ENCODE peak calls at places on chromosomes 6 and 20, in ten cellular contexts. I, D, H, R, J, M, N, F, X and O are unnamed samples.
A peak's percentile ranks its signal among the peaks of the same experiment; 100 is the strongest.

GRCh38 chr20:46670228-46670584 is 18.9 kb upstream of the SLC13A3 start:
- DNase-seq in I (no peak), D (no peak), H (no peak), R (no peak), J (no peak), M (no peak), N (no peak), F (no peak), X (no peak), O (no peak)

GRCh38 chr6:140174509-140174908 is 800.1 kb upstream of the CITED2 start:
- DNase-seq in I (no peak), D (peak; percentile 52), H (peak; percentile 95), R (peak; percentile 98), J (no peak), M (no peak), N (peak; percentile 99), F (no peak), X (no peak), O (peak; percentile 19)

GRCh38 chr6:104601756-104602155 is 258.0 kb downstream of the HACE1 start:
- DNase-seq in I (no peak), D (no peak), H (no peak), R (no peak), J (no peak), M (no peak), N (no peak), F (no peak), X (no peak), O (no peak)

GRCh38 chr20:13486694-13487093 is 152.0 kb downstream of the TASP1 start:
- DNase-seq in I (no peak), D (no peak), H (no peak), R (no peak), J (no peak), M (no peak), N (no peak), F (no peak), X (no peak), O (no peak)

GRCh38 chr20:45341579-45341938 is 6.7 kb downstream of the SDC4 start:
- DNase-seq in I (no peak), D (no peak), H (no peak), R (no peak), J (no peak), M (no peak), N (no peak), F (no peak), X (no peak), O (no peak)

GRCh38 chr6:157227202-157228166 is 95.8 kb downstream of the TMEM242 start:
- DNase-seq in I (no peak), D (no peak), H (no peak), R (no peak), J (peak; percentile 81), M (no peak), N (no peak), F (no peak), X (no peak), O (peak; percentile 35)

GRCh38 chr20:1567392-1568165 is 10.1 kb upstream of the SIRPD start:
- DNase-seq in I (no peak), D (peak; percentile 83), H (peak; percentile 71), R (peak; percentile 89), J (peak; percentile 16), M (no peak), N (peak; percentile 87), F (no peak), X (no peak), O (no peak)

GRCh38 chr6:107563694-107564093 is 73.8 kb downstream of the SOBP start:
- DNase-seq in I (no peak), D (no peak), H (no peak), R (no peak), J (no peak), M (peak; percentile 20), N (no peak), F (no peak), X (no peak), O (no peak)

GRCh38 chr6:142856607-142856856 is 88.4 kb downstream of the HIVEP2 start:
- DNase-seq in I (no peak), D (no peak), H (no peak), R (no peak), J (no peak), M (no peak), N (no peak), F (no peak), X (no peak), O (no peak)

GRCh38 chr6:142854589-142855488 is 90.1 kb downstream of the HIVEP2 start:
- DNase-seq in I (no peak), D (no peak), H (no peak), R (no peak), J (no peak), M (no peak), N (no peak), F (no peak), X (no peak), O (no peak)

GRCh38 chr6:142855877-142856606 is 88.9 kb downstream of the HIVEP2 start:
- DNase-seq in I (no peak), D (no peak), H (no peak), R (no peak), J (no peak), M (no peak), N (no peak), F (no peak), X (peak; percentile 70), O (no peak)

GRCh38 chr6:142856857-142857608 is 87.9 kb downstream of the HIVEP2 start:
- DNase-seq in I (no peak), D (no peak), H (no peak), R (no peak), J (no peak), M (no peak), N (no peak), F (no peak), X (peak; percentile 78), O (no peak)

DNA sequence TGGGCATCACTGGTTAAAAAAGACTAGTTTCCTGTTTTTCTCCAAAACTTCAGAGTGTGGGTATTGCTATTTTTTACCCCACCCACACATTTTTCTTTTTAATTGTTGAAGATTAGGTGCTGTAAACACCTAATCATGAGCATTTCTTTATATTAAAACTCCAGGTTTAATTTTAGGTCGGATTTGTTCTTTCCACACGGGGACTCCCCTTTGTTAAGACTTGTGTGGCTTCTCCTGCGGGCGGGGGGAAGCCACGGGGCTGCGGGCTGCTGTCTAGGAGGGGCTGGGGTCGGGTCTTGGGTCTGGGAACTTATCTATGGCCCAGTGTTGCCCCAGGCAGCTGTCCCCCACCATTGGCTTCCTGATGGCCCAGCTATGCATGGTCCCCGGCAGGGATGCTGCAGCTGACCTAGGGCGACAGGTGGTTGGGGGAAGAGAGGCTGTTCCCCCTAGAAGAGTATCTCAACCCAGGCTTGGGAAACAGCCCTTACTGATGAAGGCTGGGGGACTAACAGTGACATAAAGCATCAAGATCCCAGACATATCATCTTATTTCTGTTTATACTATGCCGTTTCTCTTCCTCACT is 87.3 kb downstream of the HIVEP2 start:
- DNase-seq in I (no peak), D (no peak), H (no peak), R (no peak), J (peak; percentile 16), M (no peak), N (no peak), F (no peak), X (no peak), O (no peak)
- H3K4me3 ChIP-seq in I (no peak overlapping the region), D (no peak overlapping the region), H (no peak overlapping the region), R (no peak overlapping the region), J (no peak overlapping the region), M (no peak overlapping the region), N (no peak overlapping the region), F (no peak overlapping the region), X (peak overlapping the region; percentile 88), O (no peak overlapping the region)

DNA sequence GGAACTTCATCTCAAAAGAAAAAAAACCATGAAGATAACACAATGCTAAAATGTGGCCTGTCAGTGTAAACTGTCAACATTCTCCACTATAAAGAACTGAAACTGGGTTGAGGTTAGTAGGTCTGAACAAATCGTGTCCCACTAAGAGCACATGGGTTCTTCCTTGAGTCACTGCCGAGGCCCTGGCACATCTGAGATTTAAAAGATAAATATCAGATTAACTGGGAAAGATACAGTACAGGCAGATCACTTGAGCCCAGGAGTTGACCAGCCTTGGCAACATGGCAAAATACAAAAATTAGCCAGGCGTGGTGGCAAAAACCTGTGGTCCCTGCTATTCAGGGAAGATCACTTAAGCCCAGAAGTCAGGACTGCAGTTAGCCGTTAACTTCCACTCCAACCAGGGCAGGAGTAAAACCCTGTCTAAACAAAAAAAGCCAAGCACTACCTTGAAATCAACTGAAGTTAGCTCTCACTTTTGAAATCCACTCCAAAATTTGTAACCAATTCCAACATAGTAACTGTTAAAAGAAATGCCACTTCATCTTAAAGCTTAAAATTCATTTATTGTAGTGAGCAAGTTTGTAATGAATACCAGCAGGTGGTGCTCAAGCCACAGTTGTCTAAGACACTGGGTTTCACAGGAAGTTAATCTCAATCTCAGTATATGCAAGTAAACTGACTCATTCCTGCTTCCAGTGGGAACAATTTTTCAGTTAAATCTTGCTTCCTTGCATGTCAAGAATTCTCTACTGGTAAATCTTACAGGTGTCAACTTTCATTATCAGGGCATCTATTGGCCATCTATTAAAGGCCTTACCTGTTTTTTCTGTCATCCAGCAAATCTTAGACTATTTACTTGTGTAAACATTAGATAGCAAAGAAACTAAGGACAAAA is 5.4 kb downstream of the EEF1A1 start:
- DNase-seq in I (no peak), D (no peak), H (peak; percentile 80), R (peak; percentile 59), J (peak; percentile 37), M (no peak), N (peak; percentile 84), F (peak; percentile 54), X (peak; percentile 78), O (no peak)
- H3K4me3 ChIP-seq in I (peak overlapping the region; percentile 25), D (no peak overlapping the region), H (peak overlapping the region; percentile 81), R (no peak overlapping the region), J (no peak overlapping the region), M (no peak overlapping the region), N (no peak overlapping the region), F (no peak overlapping the region), X (peak overlapping the region; percentile 40), O (no peak overlapping the region)

DNA sequence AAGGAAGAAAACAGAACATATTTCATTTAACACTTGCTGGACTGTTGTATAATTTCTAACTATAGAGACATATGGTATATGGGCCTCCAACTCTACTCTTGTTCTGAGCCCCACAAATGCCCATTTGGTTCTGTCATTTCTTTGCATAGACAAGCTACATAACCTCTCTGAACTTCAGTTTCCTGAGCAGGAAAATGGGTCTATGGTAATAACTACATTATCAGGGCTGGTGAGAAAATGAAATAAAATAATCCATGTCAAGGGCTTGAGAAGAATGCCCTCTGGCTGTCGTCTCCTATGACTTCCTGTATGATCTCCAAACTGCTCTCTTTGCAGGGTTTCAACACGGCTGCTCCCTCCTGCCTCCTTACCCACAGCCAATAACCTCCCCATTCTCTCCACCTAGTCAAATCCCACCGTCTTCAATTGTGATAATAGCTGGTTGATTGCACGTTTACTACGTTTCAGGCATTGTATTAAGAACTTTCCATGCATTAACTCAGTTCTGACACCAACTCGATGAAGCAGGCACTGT is 12.0 kb downstream of the ZCCHC3 start:
- DNase-seq in I (no peak), D (no peak), H (no peak), R (no peak), J (peak; percentile 42), M (no peak), N (no peak), F (no peak), X (no peak), O (no peak)
- H3K4me3 ChIP-seq in I (peak overlapping the region; percentile 66), D (no peak overlapping the region), H (peak overlapping the region; percentile 65), R (no peak overlapping the region), J (peak overlapping the region; percentile 53), M (peak overlapping the region; percentile 64), N (no peak overlapping the region), F (peak overlapping the region; percentile 65), X (no peak overlapping the region), O (peak overlapping the region; percentile 54)

GRCh38 chr6:10416516-10416862 is 1.6 kb upstream of the TFAP2A start:
- DNase-seq in I (no peak), D (no peak), H (no peak), R (no peak), J (no peak), M (no peak), N (no peak), F (no peak), X (no peak), O (no peak)

GRCh38 chr6:10413850-10414765 is 766 bp downstream of the TFAP2A start:
- DNase-seq in I (no peak), D (peak; percentile 75), H (no peak), R (peak; percentile 71), J (peak; percentile 72), M (no peak), N (peak; percentile 76), F (no peak), X (no peak), O (no peak)

GRCh38 chr6:10414766-10415592 is at the start of gene TFAP2A:
- DNase-seq in I (no peak), D (peak; percentile 83), H (peak; percentile 29), R (peak; percentile 96), J (peak; percentile 84), M (no peak), N (peak; percentile 95), F (no peak), X (no peak), O (peak; percentile 89)

GRCh38 chr6:10416863-10417641 is 2.2 kb upstream of the TFAP2A start:
- DNase-seq in I (no peak), D (peak; percentile 60), H (no peak), R (peak; percentile 61), J (peak; percentile 93), M (no peak), N (no peak), F (no peak), X (no peak), O (no peak)

DNA sequence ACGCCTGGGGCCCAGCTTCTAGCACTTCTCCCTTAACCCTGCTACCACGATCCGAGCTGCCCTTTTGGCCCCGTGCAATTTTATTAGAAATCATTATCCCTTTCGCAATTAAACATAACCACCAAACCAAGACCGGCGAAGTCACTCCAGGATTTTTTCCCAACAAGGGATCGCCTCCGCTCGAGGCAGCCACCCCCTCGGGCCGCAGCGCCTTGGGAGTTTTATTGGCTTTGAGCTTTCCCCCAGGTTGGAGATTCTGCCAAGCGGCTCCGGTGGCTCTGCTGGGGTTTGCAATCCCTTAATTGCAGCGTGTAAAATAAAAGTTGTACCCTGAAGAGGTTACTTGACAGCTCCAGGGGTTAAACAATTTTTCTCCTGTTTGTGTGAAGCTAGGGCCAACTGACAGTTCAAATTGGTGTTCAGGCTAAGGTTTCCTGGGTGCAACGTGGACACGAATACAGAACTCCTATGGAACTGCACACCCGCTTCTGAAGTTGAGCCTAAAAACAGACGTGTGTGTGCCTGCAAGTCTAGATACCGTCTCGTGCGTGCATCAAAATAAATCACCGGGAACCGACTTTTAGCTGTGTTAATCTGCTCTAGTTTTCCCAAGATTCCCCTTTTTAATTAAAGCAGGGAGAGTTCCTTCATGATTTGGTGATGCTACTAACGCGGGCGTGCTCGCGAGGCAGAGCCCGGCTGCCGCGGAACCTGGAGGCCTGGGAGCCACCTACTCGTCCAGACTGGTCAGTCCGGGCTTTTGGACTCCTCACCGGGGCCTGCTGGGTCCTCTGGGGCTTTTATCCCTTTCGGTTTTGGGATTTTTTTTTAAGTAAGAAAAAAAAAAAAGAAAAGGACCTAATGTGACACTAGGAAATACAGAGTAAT is 963 bp upstream of the TFAP2A start:
- DNase-seq in I (no peak), D (no peak), H (no peak), R (peak; percentile 47), J (peak; percentile 52), M (no peak), N (no peak), F (no peak), X (no peak), O (no peak)
- H3K4me3 ChIP-seq in I (no peak overlapping the region), D (peak overlapping the region; percentile 58), H (no peak overlapping the region), R (peak overlapping the region; percentile 96), J (peak overlapping the region; percentile 10), M (peak overlapping the region; percentile 13), N (peak overlapping the region; percentile 84), F (no peak overlapping the region), X (no peak overlapping the region), O (peak overlapping the region; percentile 95)